ENCODE peak calls at places on chromosomes 16 and 17, in six cellular contexts. G is aorta, P is GM06990, L is neuronal stem cell, X is astrocyte of the cerebellum, O is mammary epithelial cell. F is an unnamed sample.

GRCh38 chr17:15213381-15214087 is 51.6 kb downstream of the PMP22 start:
- DNase-seq in G (no peak), P (no peak), L (peak), X (no peak), O (no peak), F (no peak)

GRCh38 chr16:65312795-65313194 is 190.9 kb upstream of the CDH11 start:
- DNase-seq in G (no peak), P (no peak), L (no peak), X (peak), O (no peak), F (no peak)

GRCh38 chr16:67528222-67528869 is at the start of gene RIPOR1:
- DNase-seq in G (peak), P (no peak), L (peak), X (no peak), O (no peak), F (no peak)

GRCh38 chr16:10971560-10971961 is 27.2 kb downstream of the CLEC16A start:
- DNase-seq in G (no peak), P (no peak), L (peak), X (peak), O (peak), F (peak)

GRCh38 chr16:22141746-22142145 is 20.6 kb upstream of the SDR42E2 start:
- DNase-seq in G (no peak), P (no peak), L (no peak), X (no peak), O (peak), F (peak)

GRCh38 chr17:784143-784542 is 2.0 kb downstream of the MRM3 start:
- DNase-seq in G (no peak), P (no peak), L (no peak), X (no peak), O (no peak), F (no peak)

GRCh38 chr16:11310997-11311561 is 29.9 kb upstream of the PRM1 start:
- DNase-seq in G (no peak), P (peak), L (no peak), X (no peak), O (no peak), F (peak)

GRCh38 chr16:30874244-30874820 is 19.5 kb downstream of the BCL7C start:
- DNase-seq in G (peak), P (no peak), L (no peak), X (no peak), O (no peak), F (no peak)

GRCh38 chr16:20807822-20808207 is 1.5 kb downstream of the REXO5 start:
- DNase-seq in G (no peak), P (peak), L (no peak), X (no peak), O (no peak), F (no peak)

GRCh38 chr16:85234310-85235235 is 122.3 kb upstream of the CIBAR2 start:
- DNase-seq in G (peak), P (no peak), L (peak), X (peak), O (no peak), F (no peak)

GRCh38 chr16:54602666-54603065 is 316.1 kb upstream of the IRX3 start:
- DNase-seq in G (no peak), P (no peak), L (no peak), X (peak), O (no peak), F (no peak)

GRCh38 chr17:55731586-55732250 is 9.1 kb upstream of the TMEM100 start:
- DNase-seq in G (no peak), P (no peak), L (no peak), X (no peak), O (no peak), F (no peak)
- H3K4me3 ChIP-seq in G (no peak), P (no peak), L (peak), X (no peak), O (no peak), F (no peak)

GRCh38 chr17:65559483-65559801 is 2.0 kb downstream of the AXIN2 start:
- DNase-seq in G (peak), P (no peak), L (no peak), X (no peak), O (no peak), F (no peak)
- H3K4me3 ChIP-seq in G (peak), P (peak), L (peak), X (no peak), O (no peak), F (peak)

DNA sequence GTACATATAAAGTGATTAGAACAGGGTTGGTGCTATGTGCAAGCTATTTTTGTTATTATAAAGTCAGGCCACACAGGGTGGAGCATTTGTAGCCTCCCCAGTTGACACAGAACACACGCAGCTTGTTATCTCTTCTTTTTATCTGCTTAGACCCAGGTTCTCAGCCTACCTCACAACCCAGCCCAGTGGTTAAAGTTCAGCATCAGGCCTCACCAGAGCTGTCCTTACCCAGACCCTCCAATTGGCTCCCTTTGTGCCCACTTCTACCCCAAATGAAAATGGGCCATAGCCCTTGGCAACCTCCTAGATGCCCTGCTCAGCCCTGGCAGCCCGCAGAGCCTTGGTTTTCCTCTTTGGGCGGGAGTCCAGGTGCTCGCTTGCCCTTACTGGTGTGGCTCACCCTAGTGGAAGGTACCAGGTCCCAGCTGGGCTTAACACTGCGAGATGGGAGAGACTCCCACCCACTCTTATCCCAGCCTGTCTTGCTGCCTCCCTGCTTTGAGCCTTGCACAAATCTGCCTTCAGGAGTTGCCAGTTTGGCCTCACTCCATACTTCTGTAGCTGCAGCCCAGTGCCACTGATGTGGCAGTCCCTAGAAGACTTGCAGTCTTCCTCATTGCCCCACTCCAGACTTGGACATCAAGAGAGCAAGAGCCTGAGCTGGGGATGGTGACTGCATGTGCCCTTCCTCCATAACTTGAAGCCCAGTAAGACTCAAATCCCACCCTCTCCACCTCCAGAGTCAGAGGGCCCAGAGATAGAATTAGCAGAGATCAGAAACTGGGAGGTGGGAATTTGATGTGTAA is 1.2 kb upstream of the PIGS start:
- DNase-seq in G (peak), P (no peak), L (no peak), X (no peak), O (no peak), F (no peak)
- H3K4me3 ChIP-seq in G (no peak), P (no peak), L (peak), X (no peak), O (no peak), F (peak)

GRCh38 chr17:78774956-78775571 is 7.0 kb downstream of the CYTH1 start:
- DNase-seq in G (no peak), P (peak), L (no peak), X (no peak), O (peak), F (peak)
- H3K4me3 ChIP-seq in G (no peak), P (peak), L (no peak), X (no peak), O (peak), F (peak)

GRCh38 chr17:81388612-81389367 is 6.5 kb upstream of the BAHCC1 start:
- DNase-seq in G (no peak), P (no peak), L (no peak), X (no peak), O (no peak), F (no peak)
- H3K4me3 ChIP-seq in G (no peak), P (no peak), L (no peak), X (no peak), O (no peak), F (no peak)